ENCODE peak calls at places on chromosomes 4 and X, in eight cellular contexts. M, K, D, G, R, Z, O and P are unnamed samples.

GRCh38 chrX:135484636-135485289 is 35.7 kb upstream of the INTS6L start:
- DNase-seq in M (no peak), K (no peak), D (no peak), G (peak), R (peak), Z (peak), O (peak), P (no peak)

GRCh38 chrX:102712216-102712966 is at the start of gene GPRASP2:
- DNase-seq in M (no peak), K (peak), D (peak), G (peak), R (peak), Z (no peak), O (no peak), P (peak)

GRCh38 chr4:55754754-55755350 is 64.7 kb upstream of the EXOC1L start:
- DNase-seq in M (no peak), K (no peak), D (no peak), G (peak), R (peak), Z (peak), O (no peak), P (no peak)

GRCh38 chr4:143252478-143252877 is 67.8 kb downstream of the USP38 start:
- DNase-seq in M (no peak), K (no peak), D (no peak), G (peak), R (no peak), Z (no peak), O (no peak), P (no peak)

GRCh38 chr4:81723927-81724587 is 252.3 kb upstream of the RASGEF1B start:
- DNase-seq in M (no peak), K (no peak), D (peak), G (peak), R (no peak), Z (peak), O (no peak), P (no peak)

GRCh38 chr4:54085284-54085683 is 14.7 kb upstream of the GSX2 start:
- DNase-seq in M (no peak), K (no peak), D (peak), G (peak), R (peak), Z (peak), O (peak), P (peak)

GRCh38 chrX:86348669-86349068 is 200.4 kb downstream of the DACH2 start:
- DNase-seq in M (no peak), K (no peak), D (no peak), G (no peak), R (no peak), Z (no peak), O (no peak), P (no peak)

GRCh38 chr4:71694946-71695345 is 88.9 kb downstream of the GC start:
- DNase-seq in M (no peak), K (no peak), D (no peak), G (no peak), R (no peak), Z (no peak), O (no peak), P (no peak)

GRCh38 chr4:168059251-168059650 is 33.1 kb upstream of the ANXA10 start:
- DNase-seq in M (no peak), K (no peak), D (no peak), G (peak), R (peak), Z (peak), O (no peak), P (no peak)

GRCh38 chr4:113368056-113368455 is 318.6 kb downstream of the ANK2 start:
- DNase-seq in M (no peak), K (no peak), D (no peak), G (peak), R (peak), Z (peak), O (no peak), P (no peak)

GRCh38 chr4:172169871-172170270 is 356.7 kb downstream of the GALNTL6 start:
- DNase-seq in M (no peak), K (no peak), D (no peak), G (no peak), R (peak), Z (no peak), O (no peak), P (no peak)

GRCh38 chr4:71473541-71474240 is 134.9 kb downstream of the SLC4A4 start:
- DNase-seq in M (no peak), K (no peak), D (no peak), G (no peak), R (no peak), Z (no peak), O (no peak), P (no peak)

GRCh38 chr4:103079621-103080020 is 3.1 kb upstream of the SLC9B2 start:
- DNase-seq in M (no peak), K (no peak), D (no peak), G (no peak), R (no peak), Z (no peak), O (no peak), P (no peak)

GRCh38 chr4:7805533-7806079 is 134.1 kb downstream of the AFAP1 start:
- DNase-seq in M (no peak), K (no peak), D (peak), G (peak), R (peak), Z (peak), O (peak), P (no peak)